ENCODE peak calls at places on chromosomes 4 and X, in four cellular contexts. P, U, B and X are unnamed samples.

GRCh38 chrX:30308263-30309138 is 689 bp downstream of the NR0B1 start:
- DNase-seq in B (no peak), U (no peak), P (no peak), X (no peak)

GRCh38 chrX:153554519-153555167 is 37.2 kb downstream of the ATP2B3 start:
- DNase-seq in B (peak; percentile 31), U (no peak), P (peak; percentile 62), X (no peak)

GRCh38 chr4:22434895-22435294 is 81.0 kb downstream of the ADGRA3 start:
- DNase-seq in B (no peak), P (no peak), U (no peak), X (no peak)

GRCh38 chr4:3009422-3009821 is 46.1 kb downstream of the GRK4 start:
- DNase-seq in U (no peak), P (peak; percentile 23), B (no peak), X (no peak)

GRCh38 chr4:73869130-73870055 is at the start of gene CXCL1:
- DNase-seq in B (no peak), U (no peak), P (no peak), X (no peak)

GRCh38 chrX:28542791-28543190 is 44.5 kb upstream of the IL1RAPL1 start:
- DNase-seq in P (no peak), U (no peak), B (no peak), X (no peak)

GRCh38 chrX:139823806-139824205 is 109.0 kb downstream of the ATP11C start:
- DNase-seq in U (no peak), P (no peak), B (no peak), X (no peak)

GRCh38 chr4:169885893-169886292 is 128.1 kb upstream of the HPF1 start:
- DNase-seq in P (no peak), U (no peak), B (no peak), X (no peak)

GRCh38 chr4:47002593-47002992 is 9.2 kb upstream of the GABRA4 start:
- DNase-seq in P (no peak), B (no peak), U (no peak), X (no peak)

GRCh38 chrX:39753296-39753996 is 344.3 kb downstream of the BCOR start:
- DNase-seq in P (no peak), U (peak; percentile 29), B (no peak), X (no peak)

GRCh38 chrX:15343075-15343476 is 7.8 kb upstream of the PIGA start:
- DNase-seq in B (no peak), P (no peak), U (no peak), X (no peak)

GRCh38 chr4:56953680-56954520 is 23.5 kb downstream of the NOA1 start:
- DNase-seq in B (no peak), U (no peak), P (no peak), X (no peak)

GRCh38 chrX:38087594-38087993 is 81.2 kb downstream of the SYTL5 start:
- DNase-seq in P (no peak), B (no peak), U (no peak), X (no peak)

GRCh38 chr4:44145868-44146267 is 302.7 kb downstream of the KCTD8 start:
- DNase-seq in P (no peak), B (no peak), U (no peak), X (no peak)

GRCh38 chrX:12446342-12447075 is 308.2 kb downstream of the FRMPD4 start:
- DNase-seq in U (no peak), P (no peak), B (no peak), X (no peak)

GRCh38 chr4:148182230-148182928 is 259.8 kb downstream of the NR3C2 start:
- DNase-seq in U (no peak), B (no peak), P (no peak), X (no peak)

GRCh38 chr4:73897380-73898136 is 28.4 kb downstream of the CXCL1 start:
- DNase-seq in P (no peak), B (no peak), U (no peak), X (no peak)

GRCh38 chr4:20020049-20020448 is 231.7 kb upstream of the SLIT2 start:
- DNase-seq in U (no peak), P (no peak), B (no peak), X (no peak)

GRCh38 chrX:96685205-96686099 is 810 bp downstream of the DIAPH2 start:
- DNase-seq in B (peak; percentile 40), U (no peak), P (peak; percentile 44), X (peak; percentile 69)

GRCh38 chr4:7377223-7377865 is 57.4 kb downstream of the PSAPL1 start:
- DNase-seq in U (no peak), P (no peak), B (no peak), X (no peak)

GRCh38 chr4:161206528-161207080 is 957.2 kb downstream of the FSTL5 start:
- DNase-seq in B (no peak), P (no peak), U (no peak), X (no peak)

GRCh38 chr4:101126044-101126443 is 221.3 kb downstream of the PPP3CA start:
- DNase-seq in B (no peak), U (no peak), P (no peak), X (no peak)